ENCODE peak calls at places on chromosome 19, in four cellular contexts. W, A, L and P are unnamed samples.

GRCh38 chr19:10888421-10888866 is 17.1 kb downstream of the CARM1 start:
- DNase-seq in A (no peak), L (peak), W (peak), P (no peak)

GRCh38 chr19:58577581-58578429 is 4.7 kb upstream of the MZF1 start:
- DNase-seq in W (no peak), L (no peak), A (no peak), P (no peak)

GRCh38 chr19:7744871-7745270 is 2.5 kb downstream of the CD209 start:
- DNase-seq in W (no peak), A (no peak), L (no peak), P (no peak)

GRCh38 chr19:48359123-48359522 is 4.6 kb downstream of the TMEM143 start:
- DNase-seq in A (no peak), L (no peak), W (no peak), P (no peak)

GRCh38 chr19:19595171-19595701 is 23.3 kb downstream of the PBX4 start:
- DNase-seq in A (no peak), L (no peak), W (no peak), P (no peak)

GRCh38 chr19:38813323-38813722 is 578 bp upstream of the LGALS4 start:
- DNase-seq in L (no peak), W (no peak), A (no peak), P (no peak)

GRCh38 chr19:36488816-36489138 is 584 bp downstream of the ZNF566 start:
- DNase-seq in W (no peak), L (no peak), A (peak), P (no peak)

GRCh38 chr19:22427587-22428298 is 5.6 kb upstream of the ZNF98 start:
- DNase-seq in W (no peak), L (peak), A (no peak), P (no peak)

GRCh38 chr19:57239982-57240310 is 486 bp upstream of the ZNF805 start:
- DNase-seq in A (no peak), W (no peak), L (no peak), P (no peak)

GRCh38 chr19:27974082-27974513 is 1238.9 kb downstream of the UQCRFS1 start:
- DNase-seq in L (peak), W (peak), A (peak), P (no peak)

GRCh38 chr19:35436477-35437141 is 11.4 kb upstream of the FFAR2 start:
- DNase-seq in W (no peak), L (no peak), A (peak), P (no peak)

GRCh38 chr19:11096210-11096841 is 7.1 kb downstream of the LDLR start:
- DNase-seq in W (no peak), L (no peak), A (no peak), P (no peak)

GRCh38 chr19:14686411-14686810 is 3.4 kb upstream of the ZNF333 start:
- DNase-seq in A (peak), W (no peak), L (no peak), P (peak)

GRCh38 chr19:7200739-7201138 is 93.5 kb downstream of the INSR start:
- DNase-seq in L (no peak), A (no peak), W (no peak), P (no peak)

GRCh38 chr19:8413593-8413923 is 453 bp downstream of the MARCHF2 start:
- DNase-seq in L (peak), A (no peak), W (no peak), P (no peak)

GRCh38 chr19:57934820-57935665 is at the start of gene ZNF418:
- DNase-seq in W (peak), A (no peak), L (peak), P (no peak)

GRCh38 chr19:51179297-51179696 is 37.2 kb downstream of the SIGLEC7 start:
- DNase-seq in L (no peak), A (no peak), W (peak), P (no peak)

GRCh38 chr19:45769821-45770191 is 754 bp upstream of the SIX5 start:
- DNase-seq in L (no peak), A (no peak), W (no peak), P (no peak)